ENCODE peak calls at places on chromosomes 6 and 20, in nine cellular contexts. One of them, this sample, is unnamed.

GRCh38 chr6:138525355-138525754 is 26.1 kb upstream of the NHSL1 start:
- DNase-seq in SW480: no peak
- DNase-seq in stimulated activated CD4-positive, alpha-beta T cell treated with anti-CD3 and anti-CD28 coated beads, Interleukin-1b, Interleukin-23, amount 100 ng/mL, for 24 hours: no peak
- DNase-seq in stomach: no peak
- DNase-seq in body of pancreas: no peak
- DNase-seq in Daoy: no peak
- DNase-seq in stimulated activated naive CD4-positive, alpha-beta T cell: no peak
- DNase-seq in HT1080: no peak
- DNase-seq in effector CD4-positive, alpha-beta T cell: no peak
- DNase-seq in this sample: no peak

GRCh38 chr6:56401477-56402070 is 154.2 kb upstream of the COL21A1 start:
- DNase-seq in SW480: no peak
- DNase-seq in stimulated activated CD4-positive, alpha-beta T cell treated with anti-CD3 and anti-CD28 coated beads, Interleukin-1b, Interleukin-23, amount 100 ng/mL, for 24 hours: no peak
- DNase-seq in stomach: no peak
- DNase-seq in body of pancreas: no peak
- DNase-seq in Daoy: no peak
- DNase-seq in stimulated activated naive CD4-positive, alpha-beta T cell: no peak
- DNase-seq in HT1080: no peak
- DNase-seq in effector CD4-positive, alpha-beta T cell: no peak
- DNase-seq in this sample: no peak

GRCh38 chr6:166957087-166957804 is 896 bp upstream of the RNASET2 start:
- DNase-seq in SW480: peak
- DNase-seq in stimulated activated CD4-positive, alpha-beta T cell treated with anti-CD3 and anti-CD28 coated beads, Interleukin-1b, Interleukin-23, amount 100 ng/mL, for 24 hours: no peak
- DNase-seq in stomach: peak
- DNase-seq in body of pancreas: peak
- DNase-seq in Daoy: no peak
- DNase-seq in stimulated activated naive CD4-positive, alpha-beta T cell: peak
- DNase-seq in HT1080: no peak
- DNase-seq in effector CD4-positive, alpha-beta T cell: peak
- DNase-seq in this sample: peak

GRCh38 chr6:73308712-73309533 is 45.2 kb downstream of the DPPA5 start:
- DNase-seq in SW480: no peak
- DNase-seq in stimulated activated CD4-positive, alpha-beta T cell treated with anti-CD3 and anti-CD28 coated beads, Interleukin-1b, Interleukin-23, amount 100 ng/mL, for 24 hours: no peak
- DNase-seq in stomach: no peak
- DNase-seq in body of pancreas: no peak
- DNase-seq in Daoy: peak
- DNase-seq in stimulated activated naive CD4-positive, alpha-beta T cell: no peak
- DNase-seq in HT1080: peak
- DNase-seq in effector CD4-positive, alpha-beta T cell: no peak
- DNase-seq in this sample: no peak

GRCh38 chr20:37902504-37903313 is at the start of gene VSTM2L:
- DNase-seq in SW480: peak
- DNase-seq in stimulated activated CD4-positive, alpha-beta T cell treated with anti-CD3 and anti-CD28 coated beads, Interleukin-1b, Interleukin-23, amount 100 ng/mL, for 24 hours: no peak
- DNase-seq in stomach: peak
- DNase-seq in body of pancreas: no peak
- DNase-seq in Daoy: peak
- DNase-seq in stimulated activated naive CD4-positive, alpha-beta T cell: no peak
- DNase-seq in HT1080: no peak
- DNase-seq in effector CD4-positive, alpha-beta T cell: no peak
- DNase-seq in this sample: no peak

GRCh38 chr6:90375681-90376439 is 79.2 kb upstream of the BACH2 start:
- DNase-seq in SW480: no peak
- DNase-seq in stimulated activated CD4-positive, alpha-beta T cell treated with anti-CD3 and anti-CD28 coated beads, Interleukin-1b, Interleukin-23, amount 100 ng/mL, for 24 hours: no peak
- DNase-seq in stomach: no peak
- DNase-seq in body of pancreas: no peak
- DNase-seq in Daoy: peak
- DNase-seq in stimulated activated naive CD4-positive, alpha-beta T cell: no peak
- DNase-seq in HT1080: peak
- DNase-seq in effector CD4-positive, alpha-beta T cell: no peak
- DNase-seq in this sample: no peak

GRCh38 chr6:101294676-101295075 is 98.8 kb upstream of the GRIK2 start:
- DNase-seq in SW480: no peak
- DNase-seq in stimulated activated CD4-positive, alpha-beta T cell treated with anti-CD3 and anti-CD28 coated beads, Interleukin-1b, Interleukin-23, amount 100 ng/mL, for 24 hours: no peak
- DNase-seq in stomach: no peak
- DNase-seq in body of pancreas: no peak
- DNase-seq in Daoy: no peak
- DNase-seq in stimulated activated naive CD4-positive, alpha-beta T cell: no peak
- DNase-seq in HT1080: peak
- DNase-seq in effector CD4-positive, alpha-beta T cell: no peak
- DNase-seq in this sample: no peak

GRCh38 chr20:56249244-56249955 is 868 bp downstream of the MC3R start:
- DNase-seq in SW480: peak
- DNase-seq in stimulated activated CD4-positive, alpha-beta T cell treated with anti-CD3 and anti-CD28 coated beads, Interleukin-1b, Interleukin-23, amount 100 ng/mL, for 24 hours: peak
- DNase-seq in stomach: no peak
- DNase-seq in body of pancreas: peak
- DNase-seq in Daoy: peak
- DNase-seq in stimulated activated naive CD4-positive, alpha-beta T cell: no peak
- DNase-seq in HT1080: peak
- DNase-seq in effector CD4-positive, alpha-beta T cell: no peak
- DNase-seq in this sample: no peak